ENCODE peak calls at places on chromosomes 16 and 17, in five cellular contexts. X is uterus, G is cardiac fibroblast, S is IMR-90, B is fibroblast of villous mesenchyme. R is an unnamed sample.

GRCh38 chr16:1078579-1079021 is 6.1 kb downstream of the SSTR5 start:
- DNase-seq in X (no peak), G (peak; percentile 74), S (peak; percentile 54), B (peak; percentile 30), R (peak; percentile 3)

GRCh38 chr17:64984181-64984580 is 64.9 kb upstream of the LRRC37A3 start:
- DNase-seq in X (no peak), G (no peak), S (no peak), B (no peak), R (no peak)

GRCh38 chr16:1592446-1592845 is 19.4 kb downstream of the IFT140 start:
- DNase-seq in X (no peak), G (no peak), S (no peak), B (no peak), R (no peak)

GRCh38 chr17:62702746-62703268 is 75.3 kb downstream of the MRC2 start:
- DNase-seq in X (no peak), G (no peak), S (no peak), B (no peak), R (no peak)

GRCh38 chr17:36610472-36610871 is 9.1 kb downstream of the MRM1 start:
- DNase-seq in X (no peak), G (peak; percentile 49), S (peak; percentile 33), B (no peak), R (no peak)

GRCh38 chr16:67163164-67163902 is 1.2 kb upstream of the HSF4 start:
- DNase-seq in X (no peak), G (peak; percentile 62), S (peak; percentile 35), B (peak; percentile 64), R (no peak)

GRCh38 chr16:69106491-69107291 is 1.2 kb downstream of the HAS3 start:
- DNase-seq in X (no peak), G (no peak), S (no peak), B (no peak), R (no peak)

GRCh38 chr17:65328567-65328966 is 191.4 kb downstream of the RGS9 start:
- DNase-seq in X (no peak), G (no peak), S (no peak), B (no peak), R (no peak)

GRCh38 chr17:4604111-4604644 is 19.8 kb downstream of the SMTNL2 start:
- DNase-seq in X (peak; percentile 60), G (peak; percentile 40), S (peak; percentile 62), B (peak; percentile 78), R (peak; percentile 37)

GRCh38 chr16:17224859-17225258 is 245.9 kb downstream of the XYLT1 start:
- DNase-seq in X (peak; percentile 71), G (peak; percentile 67), S (peak; percentile 82), B (peak; percentile 88), R (peak; percentile 74)

GRCh38 chr17:13350466-13350865 is 251.3 kb downstream of the HS3ST3A1 start:
- DNase-seq in X (no peak), G (no peak), S (no peak), B (no peak), R (no peak)

GRCh38 chr17:64781394-64781793 is 119.3 kb upstream of the SMURF2 start:
- DNase-seq in X (peak; percentile 29), G (peak; percentile 43), S (no peak), B (peak; percentile 43), R (no peak)

GRCh38 chr17:11986939-11987329 is 10.3 kb downstream of the ZNF18 start:
- DNase-seq in X (no peak), G (peak; percentile 75), S (peak; percentile 60), B (peak; percentile 57), R (peak; percentile 45)

GRCh38 chr17:68480885-68481284 is 23.6 kb upstream of the WIPI1 start:
- DNase-seq in X (no peak), G (no peak), S (no peak), B (no peak), R (no peak)

GRCh38 chr16:19289805-19290490 is 4.4 kb downstream of the CLEC19A start:
- DNase-seq in X (no peak), G (no peak), S (no peak), B (no peak), R (no peak)

GRCh38 chr16:19438739-19439138 is 21.1 kb downstream of the TMC5 start:
- DNase-seq in X (no peak), G (no peak), S (no peak), B (no peak), R (no peak)

GRCh38 chr17:5049314-5049819 is 14.1 kb upstream of the SLC52A1 start:
- DNase-seq in X (no peak), G (no peak), S (no peak), B (peak; percentile 45), R (no peak)

GRCh38 chr16:54052271-54052670 is 234.3 kb downstream of the IRX3 start:
- DNase-seq in X (no peak), G (no peak), S (no peak), B (no peak), R (no peak)

GRCh38 chr16:81956213-81956948 is 54.9 kb downstream of the SDR42E1 start:
- DNase-seq in X (no peak), G (peak; percentile 24), S (no peak), B (peak; percentile 30), R (no peak)

GRCh38 chr17:2412561-2413021 is 11.7 kb upstream of the MNT start:
- DNase-seq in X (no peak), G (peak; percentile 42), S (no peak), B (peak; percentile 48), R (no peak)

GRCh38 chr16:88343276-88343791 is 39.4 kb upstream of the ZNF469 start:
- DNase-seq in X (no peak), G (no peak), S (no peak), B (no peak), R (no peak)

GRCh38 chr16:73091199-73091598 is 43.3 kb upstream of the ZFHX3 start:
- DNase-seq in X (no peak), G (no peak), S (no peak), B (no peak), R (no peak)

GRCh38 chr16:24851700-24852099 is 5.9 kb downstream of the SLC5A11 start:
- DNase-seq in X (no peak), G (peak; percentile 56), S (peak; percentile 75), B (peak; percentile 19), R (no peak)
- H3K4me3 ChIP-seq in X (no peak overlapping the region), G (no peak overlapping the region), S (no peak overlapping the region), B (no peak overlapping the region), R (no peak overlapping the region)

DNA sequence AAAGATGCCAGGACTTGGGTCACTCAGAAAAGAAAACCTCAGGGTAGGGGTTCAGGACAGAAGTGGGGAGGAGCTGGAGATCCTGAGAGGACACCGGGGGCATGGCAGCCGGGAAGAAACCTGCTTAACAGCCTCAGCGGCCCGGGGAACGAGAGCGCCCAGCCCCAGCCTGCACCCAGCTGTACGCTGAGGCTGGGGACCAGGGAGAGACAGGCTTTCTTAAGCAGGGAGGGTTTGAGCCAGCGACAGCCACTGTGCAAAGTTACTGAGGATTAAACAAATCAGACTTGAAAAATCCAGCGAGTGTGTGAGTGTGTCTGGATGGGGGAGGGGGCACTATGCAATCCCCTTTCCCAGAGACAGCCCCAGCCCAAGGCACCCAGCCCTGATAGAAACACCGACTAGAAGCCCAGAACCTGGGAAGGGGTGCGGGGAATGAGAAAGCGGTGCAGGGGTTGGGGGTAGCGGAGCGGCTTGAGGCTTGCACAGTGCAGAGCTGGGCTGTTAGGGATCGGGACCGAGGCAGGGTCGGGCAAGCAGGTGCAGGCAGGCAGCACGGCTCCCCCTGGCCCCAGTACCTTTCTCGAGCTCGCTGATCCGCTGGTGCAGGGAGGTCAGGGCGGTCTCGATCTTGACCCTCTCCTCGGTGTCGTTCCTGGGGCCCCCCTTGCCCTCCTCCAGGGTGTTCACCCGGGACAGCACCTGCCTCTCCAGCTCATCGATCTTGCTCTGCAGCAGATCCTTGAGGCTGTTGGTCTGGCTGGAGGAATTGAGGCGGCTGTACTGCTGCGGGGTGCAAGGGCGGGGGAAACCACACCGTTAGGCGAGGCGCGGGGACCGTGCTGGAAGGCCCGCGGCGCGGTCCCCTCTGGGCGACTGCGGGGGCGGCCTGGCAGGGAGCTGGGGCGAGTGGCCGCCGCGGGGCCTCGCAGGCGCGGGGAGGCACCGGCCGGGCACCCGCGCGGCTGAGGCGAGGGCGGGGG is 1.2 kb downstream of the NPTX1 start:
- DNase-seq in X (no peak), G (no peak), S (no peak), B (no peak), R (no peak)
- H3K4me3 ChIP-seq in X (no peak overlapping the region), G (no peak overlapping the region), S (peak overlapping the region; percentile 31), B (no peak overlapping the region), R (no peak overlapping the region)

GRCh38 chr17:75090871-75091854 is 3.4 kb downstream of the SLC16A5 start:
- DNase-seq in X (peak; percentile 47), G (no peak), S (no peak), B (no peak), R (no peak)

GRCh38 chr17:75087182-75087557 is 584 bp upstream of the SLC16A5 start:
- DNase-seq in X (no peak), G (no peak), S (no peak), B (no peak), R (no peak)

GRCh38 chr17:75088465-75088895 is 726 bp downstream of the SLC16A5 start:
- DNase-seq in X (no peak), G (no peak), S (no peak), B (no peak), R (no peak)

GRCh38 chr17:75087558-75088453 is at the start of gene SLC16A5:
- DNase-seq in X (peak; percentile 91), G (peak; percentile 61), S (peak; percentile 55), B (peak; percentile 95), R (no peak)

DNA sequence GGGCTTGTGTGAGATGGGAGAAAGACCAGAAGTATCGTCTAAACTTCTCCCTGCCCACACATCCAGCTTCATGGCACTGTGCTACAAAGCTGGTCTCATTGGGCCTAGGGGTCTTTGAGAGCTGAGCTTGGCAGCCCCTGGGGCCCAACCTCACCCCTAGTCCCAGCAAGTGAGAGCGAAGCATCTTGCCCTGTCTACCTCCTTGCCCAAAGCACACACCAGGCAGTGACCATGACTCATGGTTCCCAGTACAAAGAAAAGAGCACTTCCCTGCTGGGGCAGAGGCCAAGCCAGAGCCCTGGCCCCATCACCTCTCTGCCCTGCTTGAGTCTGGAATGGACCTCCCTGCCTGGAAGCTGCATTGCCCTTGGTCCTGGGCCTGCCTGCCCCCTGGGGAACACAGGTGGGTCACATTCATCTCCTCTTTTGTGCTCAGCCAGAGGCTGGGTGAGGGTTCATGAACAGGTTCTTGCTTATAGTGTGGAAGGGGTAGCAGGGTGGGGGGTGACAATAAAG is 1.2 kb downstream of the SLC16A5 start:
- DNase-seq in X (no peak), G (peak; percentile 51), S (no peak), B (no peak), R (no peak)
- H3K4me3 ChIP-seq in X (no peak overlapping the region), G (no peak overlapping the region), S (no peak overlapping the region), B (peak overlapping the region; percentile 70), R (peak overlapping the region; percentile 46)

GRCh38 chr17:45429338-45430005 is 3.2 kb downstream of the ARHGAP27 start:
- DNase-seq in X (no peak), G (no peak), S (no peak), B (no peak), R (no peak)

GRCh38 chr17:45428050-45428953 is 4.4 kb downstream of the ARHGAP27 start:
- DNase-seq in X (peak; percentile 64), G (peak; percentile 64), S (peak; percentile 42), B (peak; percentile 58), R (peak; percentile 11)

GRCh38 chr17:45427181-45427835 is 5.4 kb downstream of the ARHGAP27 start:
- DNase-seq in X (no peak), G (no peak), S (no peak), B (no peak), R (no peak)

GRCh38 chr17:45430006-45430737 is 2.5 kb downstream of the ARHGAP27 start:
- DNase-seq in X (no peak), G (no peak), S (no peak), B (no peak), R (no peak)

DNA sequence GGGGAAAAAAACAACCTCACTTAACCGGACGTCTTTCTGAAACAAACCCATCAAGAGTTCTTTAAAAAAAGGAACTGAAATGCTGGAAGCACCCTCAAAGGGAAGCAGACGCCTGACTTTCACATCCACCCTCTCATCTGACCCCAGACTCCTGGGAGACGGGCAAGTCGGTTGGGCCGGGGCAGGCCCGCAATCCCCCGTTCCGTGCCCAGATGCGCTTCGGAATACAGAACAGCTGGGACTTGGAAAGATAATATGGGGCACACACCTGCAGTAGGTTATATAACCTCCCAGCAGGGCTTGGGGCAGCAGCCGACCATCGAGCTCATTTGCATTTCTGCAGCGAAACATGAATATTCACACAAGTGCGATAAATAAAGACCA is 3.7 kb downstream of the ARHGAP27 start:
- DNase-seq in X (no peak), G (no peak), S (no peak), B (no peak), R (no peak)
- H3K4me3 ChIP-seq in X (no peak overlapping the region), G (no peak overlapping the region), S (no peak overlapping the region), B (no peak overlapping the region), R (no peak overlapping the region)

R was measured in astrocyte of the cerebellum.